ENCODE peak calls at places on chromosomes 5 and 9, in nine cellular contexts. T is cardiac muscle cell; F is neural progenitor cell; J is lung; S is esophagus muscularis mucosa; Y is lower lobe of right lung; R is neuronal stem cell; G is MM.1S; C is CD8-positive, alpha-beta memory T cell. O is an unnamed sample.
A peak's percentile ranks its signal among the peaks of the same experiment; 100 is the strongest.

GRCh38 chr9:88537743-88538055 is 2.7 kb downstream of the NXNL2 start:
- DNase-seq in G (peak; percentile 18), C (peak; percentile 8), T (peak; percentile 91), S (no peak), J (peak; percentile 45), R (peak; percentile 18), F (peak; percentile 57), Y (no peak), O (peak; percentile 89)

GRCh38 chr5:125348221-125348692 is 601.8 kb upstream of the ZNF608 start:
- DNase-seq in J (no peak), Y (no peak), T (peak; percentile 88), G (no peak), S (no peak), R (peak; percentile 15), F (peak; percentile 37), C (no peak), O (peak; percentile 58)

GRCh38 chr9:3879731-3880493 is 354.1 kb upstream of the RFX3 start:
- DNase-seq in J (no peak), R (no peak), G (no peak), F (no peak), C (no peak), S (no peak), T (no peak), Y (no peak), O (no peak)

GRCh38 chr5:170523129-170523497 is 19.3 kb downstream of the KCNIP1 start:
- DNase-seq in C (no peak), F (no peak), R (no peak), S (no peak), J (no peak), G (no peak), Y (no peak), T (peak; percentile 62), O (no peak)

GRCh38 chr9:137277329-137278041 is at the start of gene TOR4A:
- DNase-seq in T (peak; percentile 91), J (peak; percentile 91), Y (peak; percentile 95), G (peak; percentile 73), C (no peak), F (peak; percentile 75), S (peak; percentile 93), R (no peak), O (peak; percentile 94)

GRCh38 chr5:149572170-149572569 is 9.1 kb upstream of the ARHGEF37 start:
- DNase-seq in F (no peak), G (no peak), T (no peak), C (no peak), R (no peak), S (no peak), Y (no peak), J (no peak), O (no peak)

GRCh38 chr9:113978954-113979712 is 99.0 kb downstream of the AMBP start:
- DNase-seq in T (no peak), F (no peak), S (no peak), J (no peak), R (no peak), C (no peak), Y (no peak), G (no peak), O (no peak)

GRCh38 chr5:135705230-135705631 is 126.4 kb upstream of the CXCL14 start:
- DNase-seq in Y (no peak), G (no peak), J (no peak), C (no peak), S (no peak), F (no peak), R (no peak), T (no peak), O (no peak)

GRCh38 chr5:111984044-111984443 is 227.1 kb upstream of the NREP start:
- DNase-seq in G (no peak), R (no peak), T (peak; percentile 90), S (no peak), F (no peak), C (no peak), Y (no peak), J (no peak), O (peak; percentile 30)

GRCh38 chr5:108144332-108144731 is 237.6 kb downstream of the FBXL17 start:
- DNase-seq in J (no peak), G (no peak), F (no peak), T (no peak), C (no peak), Y (no peak), R (no peak), S (no peak), O (no peak)

GRCh38 chr5:90483206-90483605 is 8.5 kb downstream of the POLR3G start:
- DNase-seq in C (no peak), T (peak; percentile 49), F (no peak), S (no peak), R (no peak), G (no peak), Y (no peak), J (no peak), O (no peak)

GRCh38 chr5:42672925-42673324 is 83.7 kb upstream of the CCDC152 start:
- DNase-seq in T (no peak), S (no peak), R (no peak), J (no peak), G (no peak), F (no peak), C (no peak), Y (no peak), O (no peak)

GRCh38 chr5:61966991-61967390 is 339.0 kb upstream of the KIF2A start:
- DNase-seq in F (no peak), R (no peak), C (no peak), J (no peak), G (no peak), T (no peak), Y (no peak), S (no peak), O (no peak)

GRCh38 chr5:88813244-88813643 is 69.7 kb downstream of the MEF2C start:
- DNase-seq in S (no peak), J (no peak), F (no peak), R (no peak), C (no peak), G (peak; percentile 16), T (no peak), Y (no peak), O (peak; percentile 30)

GRCh38 chr9:69466151-69466550 is 141.1 kb downstream of the ENTREP1 start:
- DNase-seq in F (no peak), J (no peak), G (no peak), S (no peak), C (no peak), R (no peak), T (peak; percentile 7), Y (no peak), O (no peak)

GRCh38 chr9:88988796-88989641 is 2.2 kb upstream of the S1PR3 start:
- DNase-seq in C (no peak), F (no peak), S (no peak), J (no peak), G (peak; percentile 45), R (no peak), Y (no peak), T (peak; percentile 80), O (no peak)

GRCh38 chr9:129436751-129437625 is 183.9 kb downstream of the C9orf50 start:
- DNase-seq in Y (peak; percentile 74), F (peak; percentile 85), T (peak; percentile 92), C (peak; percentile 48), S (no peak), R (no peak), J (no peak), G (no peak), O (peak; percentile 75)

GRCh38 chr9:128911529-128912035 is 9.2 kb upstream of the PHYHD1 start:
- DNase-seq in F (no peak), Y (peak; percentile 74), J (peak; percentile 62), G (no peak), T (peak; percentile 43), C (no peak), R (no peak), S (no peak), O (peak; percentile 89)

GRCh38 chr9:136686794-136687711 is at the start of gene AGPAT2:
- DNase-seq in Y (peak; percentile 91), G (no peak), F (peak; percentile 68), T (peak; percentile 58), S (no peak), R (no peak), C (peak; percentile 31), J (peak; percentile 87), O (peak; percentile 81)

GRCh38 chr5:124677376-124677998 is 69.0 kb downstream of the ZNF608 start:
- DNase-seq in T (peak; percentile 65), J (no peak), C (no peak), Y (no peak), S (no peak), F (no peak), R (no peak), G (no peak), O (peak; percentile 63)

DNA sequence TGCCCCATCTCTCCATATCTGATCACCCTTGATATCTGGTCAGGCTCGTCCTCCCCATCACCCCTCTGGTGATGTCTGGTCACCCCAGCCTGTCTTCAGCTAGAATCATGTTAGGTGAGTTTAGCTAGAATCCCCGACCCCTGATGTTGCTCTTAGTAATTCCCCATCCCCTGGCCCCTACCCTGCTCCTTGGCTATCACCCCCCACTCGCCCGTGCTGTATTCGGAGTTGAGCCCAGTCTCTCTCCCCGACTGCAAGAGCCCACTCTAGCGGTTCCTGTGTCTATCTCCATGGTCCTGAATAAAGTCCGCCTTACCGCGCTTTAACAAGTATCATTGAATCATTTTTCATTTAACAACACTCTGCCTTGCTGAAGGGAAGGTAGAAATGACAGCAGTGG is 33.7 kb downstream of the ADAMTS2 start:
- DNase-seq in R (no peak), S (no peak), T (no peak), Y (no peak), J (no peak), G (no peak), C (no peak), F (no peak), O (no peak)
- H3K9me3 ChIP-seq in R (peaks cover 2% of the 10 kb centered on the region), S (no peaks in the 10 kb centered on the region), T (no peaks in the 10 kb centered on the region), Y (no peaks in the 10 kb centered on the region), J (peaks cover 8% of the 10 kb centered on the region), G (no peaks in the 10 kb centered on the region), C (no peaks in the 10 kb centered on the region), F (no peaks in the 10 kb centered on the region), O (no peaks in the 10 kb centered on the region)

GRCh38 chr5:166648736-166649135 is 1642.7 kb upstream of the WWC1 start:
- DNase-seq in T (peak; percentile 61), C (no peak), J (no peak), R (no peak), F (no peak), S (no peak), G (no peak), Y (no peak), O (no peak)

GRCh38 chr5:166649656-166650055 is 1641.8 kb upstream of the WWC1 start:
- DNase-seq in T (peak; percentile 72), R (no peak), J (no peak), Y (no peak), C (no peak), S (no peak), F (no peak), G (no peak), O (no peak)

GRCh38 chr5:166651234-166651633 is 1640.2 kb upstream of the WWC1 start:
- DNase-seq in R (no peak), Y (no peak), F (no peak), C (no peak), T (no peak), J (no peak), S (no peak), G (no peak), O (no peak)
- H3K9me3 ChIP-seq in R (no peaks in the 10 kb centered on the region), Y (no peaks in the 10 kb centered on the region), F (no peaks in the 10 kb centered on the region), C (no peaks in the 10 kb centered on the region), T (no peaks in the 10 kb centered on the region), J (no peaks in the 10 kb centered on the region), S (peaks cover 3% of the 10 kb centered on the region), G (no peaks in the 10 kb centered on the region), O (no peaks in the 10 kb centered on the region)

GRCh38 chr5:44987026-44987425 is 178.3 kb downstream of the MRPS30 start:
- DNase-seq in S (no peak), G (no peak), R (no peak), F (no peak), J (no peak), T (no peak), C (no peak), Y (no peak), O (no peak)
- H3K9me3 ChIP-seq in S (peaks cover 38% of the 10 kb centered on the region), G (no peaks in the 10 kb centered on the region), R (peaks cover 2% of the 10 kb centered on the region), F (peaks cover 6% of the 10 kb centered on the region), J (peaks cover 8% of the 10 kb centered on the region), T (no peaks in the 10 kb centered on the region), C (peaks cover 6% of the 10 kb centered on the region), Y (peaks cover 35% of the 10 kb centered on the region), O (peaks cover 4% of the 10 kb centered on the region)

GRCh38 chr5:178883815-178884430 is 11.8 kb upstream of the ZFP2 start:
- DNase-seq in Y (no peak), F (no peak), G (no peak), J (no peak), C (no peak), S (no peak), R (no peak), T (no peak), O (no peak)
- H3K9me3 ChIP-seq in Y (peaks cover 99% of the 10 kb centered on the region), F (peaks cover 72% of the 10 kb centered on the region), G (no peaks in the 10 kb centered on the region), J (peaks cover 25% of the 10 kb centered on the region), C (peaks cover 54% of the 10 kb centered on the region), S (peaks cover 76% of the 10 kb centered on the region), R (peaks cover 20% of the 10 kb centered on the region), T (peaks cover 9% of the 10 kb centered on the region), O (peaks cover 4% of the 10 kb centered on the region)